ENCODE peak calls at places on chromosome 17, in seven cellular contexts. H, F, O, N, X, L and J are unnamed samples.

GRCh38 chr17:68507581-68507980 is 4.6 kb upstream of the PRKAR1A start:
- DNase-seq in H (no peak), F (no peak), O (no peak), N (no peak), X (no peak), L (no peak), J (no peak)

GRCh38 chr17:1999557-2000251 is 25.4 kb downstream of the RTN4RL1 start:
- DNase-seq in H (peak; percentile 81), F (peak; percentile 77), O (no peak), N (peak; percentile 71), X (peak; percentile 67), L (peak; percentile 80), J (peak; percentile 74)

GRCh38 chr17:1438593-1439083 is 17.4 kb downstream of the CRK start:
- DNase-seq in H (no peak), F (peak; percentile 68), O (no peak), N (no peak), X (no peak), L (peak; percentile 26), J (no peak)

GRCh38 chr17:19897901-19898300 is 30.2 kb upstream of the ULK2 start:
- DNase-seq in H (no peak), F (no peak), O (no peak), N (no peak), X (no peak), L (no peak), J (no peak)

GRCh38 chr17:71872843-71873242 is 248.0 kb upstream of the SOX9 start:
- DNase-seq in H (no peak), F (no peak), O (no peak), N (no peak), X (no peak), L (no peak), J (no peak)

GRCh38 chr17:58334661-58335060 is 6.1 kb upstream of the TSPOAP1 start:
- DNase-seq in H (no peak), F (no peak), O (no peak), N (no peak), X (no peak), L (peak; percentile 44), J (no peak)

GRCh38 chr17:537133-537532 is 177.5 kb downstream of the VPS53 start:
- DNase-seq in H (no peak), F (no peak), O (no peak), N (no peak), X (no peak), L (no peak), J (no peak)

GRCh38 chr17:18093616-18094408 is 6.1 kb downstream of the DRG2 start:
- DNase-seq in H (no peak), F (peak; percentile 57), O (no peak), N (peak; percentile 19), X (no peak), L (no peak), J (no peak)

GRCh38 chr17:55177159-55177913 is 87.4 kb upstream of the HLF start:
- DNase-seq in H (no peak), F (no peak), O (no peak), N (no peak), X (no peak), L (no peak), J (no peak)

GRCh38 chr17:19672009-19672837 is 23.7 kb downstream of the ALDH3A2 start:
- DNase-seq in H (peak; percentile 62), F (no peak), O (no peak), N (peak; percentile 50), X (peak; percentile 56), L (no peak), J (no peak)

GRCh38 chr17:78125976-78126894 is 2.3 kb downstream of the TMC6 start:
- DNase-seq in H (no peak), F (no peak), O (no peak), N (no peak), X (no peak), L (peak; percentile 84), J (no peak)

GRCh38 chr17:4163951-4164350 is 21.0 kb downstream of the CYB5D2 start:
- DNase-seq in H (no peak), F (no peak), O (no peak), N (no peak), X (no peak), L (no peak), J (peak; percentile 40)

GRCh38 chr17:61486135-61487120 is 34.2 kb downstream of the TBX4 start:
- DNase-seq in H (peak; percentile 14), F (no peak), O (peak; percentile 37), N (no peak), X (no peak), L (no peak), J (no peak)

GRCh38 chr17:78322858-78323455 is 36.9 kb downstream of the SOCS3 start:
- DNase-seq in H (no peak), F (peak; percentile 68), O (peak; percentile 78), N (no peak), X (peak; percentile 34), L (peak; percentile 83), J (peak; percentile 64)

GRCh38 chr17:42362245-42362961 is 25.8 kb downstream of the STAT3 start:
- DNase-seq in H (no peak), F (no peak), O (no peak), N (no peak), X (no peak), L (no peak), J (no peak)

GRCh38 chr17:57109393-57110151 is 24.5 kb downstream of the AKAP1 start:
- DNase-seq in H (no peak), F (no peak), O (no peak), N (no peak), X (peak; percentile 49), L (peak; percentile 76), J (no peak)

GRCh38 chr17:69335018-69335417 is 8.1 kb upstream of the ABCA5 start:
- DNase-seq in H (no peak), F (no peak), O (no peak), N (no peak), X (no peak), L (no peak), J (no peak)

GRCh38 chr17:14845562-14846335 is 419.4 kb downstream of the PMP22 start:
- DNase-seq in H (no peak), F (no peak), O (no peak), N (peak; percentile 64), X (no peak), L (no peak), J (no peak)

GRCh38 chr17:4899341-4900230 is at the start of gene C17orf107:
- DNase-seq in H (peak; percentile 91), F (peak; percentile 76), O (peak; percentile 82), N (peak; percentile 88), X (peak; percentile 90), L (peak; percentile 89), J (peak; percentile 93)

GRCh38 chr17:43151880-43152456 is 19.0 kb upstream of the NBR1 start:
- DNase-seq in H (no peak), F (no peak), O (no peak), N (no peak), X (no peak), L (no peak), J (no peak)

GRCh38 chr17:61809816-61810392 is 53.4 kb downstream of the BRIP1 start:
- DNase-seq in H (no peak), F (no peak), O (no peak), N (no peak), X (no peak), L (no peak), J (no peak)

GRCh38 chr17:77693776-77694175 is 264.7 kb upstream of the TNRC6C start:
- DNase-seq in H (no peak), F (no peak), O (no peak), N (no peak), X (no peak), L (no peak), J (no peak)

GRCh38 chr17:49886036-49886435 is 38.2 kb upstream of the TAC4 start:
- DNase-seq in H (no peak), F (no peak), O (no peak), N (no peak), X (no peak), L (no peak), J (no peak)

GRCh38 chr17:56819431-56820145 is 14.1 kb downstream of the C17orf67 start:
- DNase-seq in H (peak; percentile 76), F (peak; percentile 85), O (peak; percentile 56), N (peak; percentile 68), X (peak; percentile 82), L (no peak), J (peak; percentile 49)

GRCh38 chr17:61459968-61460718 is 7.9 kb downstream of the TBX4 start:
- DNase-seq in H (no peak), F (no peak), O (no peak), N (no peak), X (no peak), L (no peak), J (no peak)

GRCh38 chr17:9239260-9239820 is 218.0 kb downstream of the NTN1 start:
- DNase-seq in H (peak; percentile 27), F (no peak), O (no peak), N (no peak), X (peak; percentile 26), L (no peak), J (no peak)

GRCh38 chr17:62179525-62180161 is 114.6 kb upstream of the MED13 start:
- DNase-seq in H (no peak), F (no peak), O (no peak), N (no peak), X (peak; percentile 27), L (no peak), J (no peak)

GRCh38 chr17:39699818-39700147 is at the start of gene ERBB2:
- DNase-seq in H (peak; percentile 80), F (peak; percentile 67), O (peak; percentile 72), N (peak; percentile 86), X (peak; percentile 88), L (peak; percentile 80), J (peak; percentile 62)
- TF ChIP-seq POLR2A in H (no peak), F (no peak), O (peak; percentile 55), N (peak; percentile 83), X (peak; percentile 94), L (no peak), J (peak; percentile 27)

GRCh38 chr17:80469667-80470066 is 6.7 kb downstream of the NPTX1 start:
- DNase-seq in H (no peak), F (no peak), O (no peak), N (no peak), X (no peak), L (no peak), J (no peak)
- H3K27me3 ChIP-seq in H (peaks cover 96% of the 10 kb centered on the region), F (no peaks in the 10 kb centered on the region), O (peaks cover 16% of the 10 kb centered on the region), N (peaks cover 4% of the 10 kb centered on the region), X (peaks cover 76% of the 10 kb centered on the region), L (peaks cover 73% of the 10 kb centered on the region), J (peaks cover 2% of the 10 kb centered on the region)

DNA sequence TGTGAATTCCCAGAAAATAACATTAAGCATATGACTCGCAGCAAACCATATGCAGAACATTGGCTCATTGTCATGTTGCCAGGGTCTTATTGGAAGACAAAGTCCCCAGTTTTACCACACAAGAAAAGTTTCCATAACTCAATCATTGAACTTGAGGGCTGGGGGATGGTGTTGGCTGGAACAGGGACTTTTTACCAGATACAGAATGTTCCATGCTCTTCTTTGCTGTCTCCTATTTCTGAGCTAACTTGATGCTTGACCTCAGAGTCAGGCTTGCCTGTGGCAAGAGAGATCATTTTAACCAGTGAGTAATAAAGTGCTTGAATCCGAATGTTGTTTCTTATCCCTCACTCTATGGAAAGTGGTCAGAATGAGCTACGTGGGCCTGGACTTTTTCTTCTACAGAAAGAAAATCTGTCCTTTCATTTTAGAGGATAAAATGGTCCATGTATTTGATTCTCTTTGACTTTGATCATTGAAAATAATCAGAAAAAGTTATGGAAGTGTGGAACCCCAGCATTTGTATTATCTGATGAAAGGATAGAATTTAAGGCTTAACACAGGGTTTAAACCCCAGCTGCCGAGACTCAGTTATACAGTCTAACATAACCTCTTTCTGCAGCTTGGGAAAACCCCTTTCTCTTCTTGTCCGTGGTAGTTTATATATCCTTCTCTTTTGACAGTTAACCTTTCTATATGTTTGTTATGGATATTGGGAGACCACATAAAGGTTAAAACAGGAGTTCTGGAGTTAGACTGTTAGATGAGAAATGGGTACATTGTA is 67.0 kb downstream of the TUBD1 start:
- DNase-seq in H (no peak), F (no peak), O (no peak), N (no peak), X (no peak), L (no peak), J (no peak)
- TF ChIP-seq POLR2A in H (no peak), F (no peak), O (no peak), N (no peak), X (peak; percentile 16), L (no peak), J (no peak)

GRCh38 chr17:35467824-35468223 is 19.3 kb upstream of the SLFN13 start:
- DNase-seq in H (no peak), F (no peak), O (no peak), N (no peak), X (no peak), L (no peak), J (no peak)
- H3K27me3 ChIP-seq in H (peaks cover 7% of the 10 kb centered on the region), F (no peaks in the 10 kb centered on the region), O (no peaks in the 10 kb centered on the region), N (no peaks in the 10 kb centered on the region), X (peaks cover 22% of the 10 kb centered on the region), L (peaks cover 7% of the 10 kb centered on the region), J (no peaks in the 10 kb centered on the region)